ENCODE peak calls at places on chromosomes 2 and 18, in five cellular contexts. N is GM23338, B is H1, L is PC-3, Y is GM12878. P is an unnamed sample.

GRCh38 chr2:8059255-8059654 is 622.6 kb upstream of the ID2 start:
- DNase-seq in N (no peak), B (no peak), L (no peak), Y (no peak), P (no peak)

GRCh38 chr18:12333650-12334279 is 25.7 kb downstream of the TUBB6 start:
- DNase-seq in N (peak; percentile 41), B (no peak), L (no peak), Y (no peak), P (no peak)

GRCh38 chr2:12416600-12416999 is 300.1 kb upstream of the TRIB2 start:
- DNase-seq in N (peak; percentile 14), B (no peak), L (peak; percentile 41), Y (no peak), P (peak; percentile 39)

GRCh38 chr2:47488870-47489584 is 86.1 kb downstream of the MSH2 start:
- DNase-seq in N (peak; percentile 28), B (no peak), L (peak; percentile 88), Y (no peak), P (no peak)

GRCh38 chr2:23762141-23762540 is 164.8 kb downstream of the ATAD2B start:
- DNase-seq in N (no peak), B (no peak), L (no peak), Y (no peak), P (no peak)

GRCh38 chr2:44546469-44547127 is 184.9 kb downstream of the CAMKMT start:
- DNase-seq in N (no peak), B (no peak), L (no peak), Y (peak; percentile 5), P (no peak)

GRCh38 chr18:35376742-35377695 is at the start of gene ZNF396:
- DNase-seq in N (peak; percentile 94), B (peak; percentile 93), L (peak; percentile 41), Y (no peak), P (peak; percentile 89)

GRCh38 chr2:184971669-184972068 is 373.3 kb downstream of the ZNF804A start:
- DNase-seq in N (no peak), B (no peak), L (no peak), Y (no peak), P (no peak)

GRCh38 chr2:120150040-120150482 is 73.1 kb downstream of the TMEM185B start:
- DNase-seq in N (no peak), B (no peak), L (no peak), Y (no peak), P (no peak)

GRCh38 chr2:237556773-237557632 is 9.4 kb upstream of the PRLH start:
- DNase-seq in N (no peak), B (no peak), L (no peak), Y (peak; percentile 89), P (no peak)

GRCh38 chr2:1846046-1847015 is 102.0 kb upstream of the PXDN start:
- DNase-seq in N (no peak), B (no peak), L (no peak), Y (no peak), P (no peak)

GRCh38 chr2:204024503-204024902 is 87.9 kb downstream of the ICOS start:
- DNase-seq in N (peak; percentile 73), B (no peak), L (peak; percentile 68), Y (no peak), P (peak; percentile 79)

GRCh38 chr2:218003265-218003950 is 613 bp upstream of the TNS1 start:
- DNase-seq in N (no peak), B (no peak), L (no peak), Y (no peak), P (no peak)

GRCh38 chr2:103144837-103145236 is 383.0 kb downstream of the TMEM182 start:
- DNase-seq in N (no peak), B (no peak), L (no peak), Y (no peak), P (no peak)

GRCh38 chr2:61255580-61256437 is 93.8 kb downstream of the C2orf74 start:
- DNase-seq in N (no peak), B (no peak), L (peak; percentile 81), Y (no peak), P (no peak)

GRCh38 chr2:109388018-109388417 is 225.7 kb downstream of the SEPTIN10 start:
- DNase-seq in N (no peak), B (no peak), L (no peak), Y (no peak), P (no peak)

GRCh38 chr2:26993768-26994167 is 23.3 kb downstream of the MAPRE3 start:
- DNase-seq in N (peak; percentile 37), B (no peak), L (no peak), Y (no peak), P (no peak)

GRCh38 chr18:32576296-32576916 is 105.7 kb upstream of the GAREM1 start:
- DNase-seq in N (peak; percentile 65), B (no peak), L (peak; percentile 13), Y (no peak), P (peak; percentile 62)

GRCh38 chr2:235567842-235568241 is 74.0 kb downstream of the AGAP1 start:
- DNase-seq in N (no peak), B (no peak), L (no peak), Y (no peak), P (no peak)

GRCh38 chr2:241809383-241810303 is 650 bp downstream of the NEU4 start:
- DNase-seq in N (no peak), B (no peak), L (no peak), Y (no peak), P (no peak)

GRCh38 chr2:96823203-96823602 is 7.1 kb downstream of the CNNM3 start:
- DNase-seq in N (no peak), B (no peak), L (no peak), Y (no peak), P (no peak)
- H3K79me2 ChIP-seq in N (peaks cover 66% of the 10 kb centered on the region), B (peaks cover 63% of the 10 kb centered on the region), L (peaks cover 66% of the 10 kb centered on the region), Y (peaks cover 13% of the 10 kb centered on the region), P (peaks cover 28% of the 10 kb centered on the region)

GRCh38 chr2:201402651-201403573 is 45.8 kb upstream of the FLACC1 start:
- DNase-seq in N (no peak), B (no peak), L (no peak), Y (no peak), P (no peak)
- H3K79me2 ChIP-seq in N (no peaks in the 10 kb centered on the region), B (no peaks in the 10 kb centered on the region), L (no peaks in the 10 kb centered on the region), Y (no peaks in the 10 kb centered on the region), P (no peaks in the 10 kb centered on the region)

GRCh38 chr2:162071016-162071415 is 3.0 kb downstream of the DPP4 start:
- DNase-seq in N (no peak), B (no peak), L (no peak), Y (no peak), P (peak; percentile 63)
- H3K79me2 ChIP-seq in N (no peaks in the 10 kb centered on the region), B (no peaks in the 10 kb centered on the region), L (peaks cover 3% of the 10 kb centered on the region), Y (no peaks in the 10 kb centered on the region), P (no peaks in the 10 kb centered on the region)

GRCh38 chr2:178485356-178485755 is 5.1 kb downstream of the PLEKHA3 start:
- DNase-seq in N (no peak), B (no peak), L (no peak), Y (no peak), P (no peak)
- H3K79me2 ChIP-seq in N (peaks cover 38% of the 10 kb centered on the region), B (peaks cover 33% of the 10 kb centered on the region), L (peaks cover 62% of the 10 kb centered on the region), Y (peaks cover 37% of the 10 kb centered on the region), P (peaks cover 5% of the 10 kb centered on the region)

DNA sequence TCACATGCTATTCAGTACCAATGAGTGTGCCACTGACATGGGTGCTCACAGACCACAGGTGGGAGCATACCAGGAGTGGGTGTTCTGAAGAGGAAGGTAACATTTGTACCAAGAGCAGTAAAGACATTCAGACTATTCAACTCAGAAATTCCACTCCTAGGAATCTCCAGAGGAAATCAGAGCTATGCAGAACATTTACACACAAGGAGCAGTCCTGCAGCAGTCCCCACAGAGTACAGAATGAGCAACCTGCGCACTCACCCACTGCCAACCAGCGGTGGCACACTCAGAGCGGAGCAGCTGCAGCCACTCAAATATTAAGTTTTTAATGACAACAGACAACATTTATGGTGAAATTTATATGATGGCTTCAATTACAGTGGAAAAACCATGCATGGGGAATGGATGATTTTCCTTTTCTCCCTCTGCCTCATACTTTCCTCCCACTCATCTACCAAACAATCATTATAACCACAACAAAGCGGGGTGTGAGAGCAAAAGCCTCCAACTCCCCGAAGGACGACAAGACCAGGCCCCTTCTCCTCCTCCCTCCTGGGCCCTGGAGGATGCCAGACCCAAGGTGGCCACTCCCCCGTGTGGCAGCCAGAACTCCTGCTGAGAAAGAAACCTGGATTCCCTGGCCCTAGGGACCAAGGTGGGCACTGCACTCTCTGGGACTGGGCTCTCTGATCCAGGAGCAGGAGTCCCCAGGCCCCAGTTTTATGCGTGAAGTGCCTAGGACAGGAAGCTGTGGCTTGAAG is 5.4 kb downstream of the HS6ST1 start:
- DNase-seq in N (peak; percentile 65), B (peak; percentile 47), L (peak; percentile 47), Y (no peak), P (peak; percentile 60)
- H3K79me2 ChIP-seq in N (peaks cover 98% of the 10 kb centered on the region), B (peaks cover 96% of the 10 kb centered on the region), L (peaks cover 69% of the 10 kb centered on the region), Y (peaks cover 15% of the 10 kb centered on the region), P (peaks cover 96% of the 10 kb centered on the region)

P was measured in mesendoderm.